ENCODE peak calls at places on chromosomes 4 and X, in eight cellular contexts. A is mammary epithelial cell; Y is mesendoderm; P is cardiac muscle cell; Z is tibial nerve; X is transverse colon; M is A549; E is effector memory CD4-positive, alpha-beta T cell. D is an unnamed sample. For H3K4me1, the result is how much of the 10 kb centered on the place peaks cover.

GRCh38 chrX:103845165-103845653 is 13.2 kb upstream of the RAB9B start:
- DNase-seq in M (peak), A (peak), Z (peak), P (peak), Y (peak), E (peak), X (peak), D (peak)

GRCh38 chr4:135605096-135605495 is 1403.5 kb upstream of the PABPC4L start:
- DNase-seq in M (no peak), Z (no peak), A (no peak), P (no peak), E (no peak), X (no peak), Y (peak), D (no peak)

GRCh38 chr4:130185123-130185522 is 1089.2 kb downstream of the C4orf33 start:
- DNase-seq in X (no peak), P (no peak), E (no peak), Z (no peak), A (no peak), Y (no peak), M (no peak), D (no peak)

GRCh38 chr4:125676583-125676982 is 361.8 kb downstream of the FAT4 start:
- DNase-seq in Y (no peak), E (no peak), X (no peak), A (no peak), P (no peak), M (no peak), Z (no peak), D (no peak)

GRCh38 chr4:99652596-99653436 is 4.8 kb downstream of the C4orf54 start:
- DNase-seq in E (no peak), M (no peak), A (no peak), P (no peak), Y (no peak), Z (no peak), X (no peak), D (no peak)

GRCh38 chr4:158203929-158204328 is 6.4 kb upstream of the TMEM144 start:
- DNase-seq in Z (no peak), Y (no peak), X (no peak), M (no peak), A (no peak), E (no peak), P (no peak), D (no peak)

GRCh38 chr4:7244343-7244680 is 52.0 kb downstream of the SORCS2 start:
- DNase-seq in M (no peak), Z (no peak), Y (no peak), X (no peak), E (no peak), A (no peak), P (no peak), D (no peak)

GRCh38 chrX:153526801-153527599 is 9.6 kb downstream of the ATP2B3 start:
- DNase-seq in A (no peak), M (no peak), X (no peak), Z (no peak), Y (no peak), E (no peak), P (no peak), D (no peak)

GRCh38 chr4:8238061-8238511 is 31.5 kb upstream of the HTRA3 start:
- DNase-seq in A (peak), X (peak), Z (no peak), E (no peak), P (no peak), M (no peak), Y (no peak), D (no peak)

DNA sequence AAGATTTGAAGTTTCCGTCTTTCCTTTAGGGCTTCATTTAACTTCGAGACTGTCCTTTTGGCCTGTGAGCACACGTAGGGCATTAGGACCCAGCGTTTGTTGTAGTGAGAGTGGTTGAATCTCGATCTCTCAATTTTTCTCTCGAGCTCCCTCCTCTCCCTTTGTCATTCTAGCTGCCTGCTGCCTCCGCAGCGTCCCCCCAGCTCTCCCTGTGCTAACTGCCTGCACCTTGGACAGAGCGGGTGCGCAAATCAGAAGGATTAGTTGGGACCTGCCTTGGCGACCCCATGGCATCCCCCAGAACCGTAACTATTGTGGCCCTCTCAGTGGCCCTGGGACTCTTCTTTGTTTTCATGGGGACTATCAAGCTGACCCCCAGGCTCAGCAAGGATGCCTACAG is at the start of gene TMEM35A:
- DNase-seq in P (peak), E (no peak), A (no peak), Y (peak), X (peak), Z (no peak), M (no peak), D (no peak)
- H3K27ac ChIP-seq in P (no peak), E (no peak), A (no peak), Y (no peak), X (peak), Z (no peak), M (no peak), D (no peak)

DNA sequence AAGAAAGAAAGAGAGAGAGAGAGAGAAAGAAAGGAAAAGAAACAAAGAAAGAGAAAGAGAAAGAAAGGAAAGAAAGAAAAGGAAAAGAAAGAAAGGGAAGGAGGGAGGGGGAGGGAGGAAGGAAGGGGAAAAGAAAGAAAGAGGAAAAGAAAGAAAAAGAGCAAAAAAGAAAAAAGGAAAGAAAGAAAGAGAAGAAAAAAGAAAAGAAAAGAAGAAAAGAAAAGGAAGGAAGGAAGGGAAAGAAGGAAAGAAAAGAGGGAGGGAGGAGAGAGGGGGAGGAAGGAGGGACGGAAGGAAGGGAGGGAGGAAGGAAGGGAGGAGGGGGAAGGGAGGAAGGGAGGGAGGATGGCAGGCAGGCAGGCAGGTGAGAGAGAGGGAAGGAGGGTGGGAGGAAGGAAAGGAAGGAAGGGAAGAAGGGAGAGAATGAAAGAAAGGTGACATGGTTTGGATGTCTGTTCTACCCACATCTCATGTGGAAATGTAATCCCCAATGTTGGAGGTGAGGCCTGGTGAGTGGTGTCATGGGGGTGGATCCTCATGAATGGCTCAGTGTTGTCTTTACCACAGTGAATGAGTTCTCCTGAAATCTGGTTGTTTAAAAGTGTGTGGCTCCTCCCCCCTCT is 83.0 kb upstream of the DCLK2 start:
- DNase-seq in A (no peak), M (no peak), P (no peak), Y (no peak), E (no peak), X (no peak), Z (no peak), D (no peak)
- H3K4me1 ChIP-seq in A (under half), M (under half), P (under half), Y (under half), E (under half), X (under half), Z (under half), D (under half)

GRCh38 chr4:121799208-121799823 is 1.8 kb upstream of the EXOSC9 start:
- DNase-seq in M (no peak), A (no peak), P (no peak), E (no peak), Z (no peak), X (no peak), Y (no peak), D (no peak)
- H3K4me3 ChIP-seq in M (no peak), A (no peak), P (no peak), E (no peak), Z (no peak), X (no peak), Y (no peak), D (no peak)

GRCh38 chrX:37846558-37846933 is 825 bp downstream of the DYNLT3 start:
- DNase-seq in P (no peak), X (no peak), Y (no peak), Z (no peak), A (no peak), M (no peak), E (no peak), D (no peak)
- H3K27ac ChIP-seq in P (no peak), X (peak), Y (no peak), Z (peak), A (peak), M (peak), E (peak), D (peak)

DNA sequence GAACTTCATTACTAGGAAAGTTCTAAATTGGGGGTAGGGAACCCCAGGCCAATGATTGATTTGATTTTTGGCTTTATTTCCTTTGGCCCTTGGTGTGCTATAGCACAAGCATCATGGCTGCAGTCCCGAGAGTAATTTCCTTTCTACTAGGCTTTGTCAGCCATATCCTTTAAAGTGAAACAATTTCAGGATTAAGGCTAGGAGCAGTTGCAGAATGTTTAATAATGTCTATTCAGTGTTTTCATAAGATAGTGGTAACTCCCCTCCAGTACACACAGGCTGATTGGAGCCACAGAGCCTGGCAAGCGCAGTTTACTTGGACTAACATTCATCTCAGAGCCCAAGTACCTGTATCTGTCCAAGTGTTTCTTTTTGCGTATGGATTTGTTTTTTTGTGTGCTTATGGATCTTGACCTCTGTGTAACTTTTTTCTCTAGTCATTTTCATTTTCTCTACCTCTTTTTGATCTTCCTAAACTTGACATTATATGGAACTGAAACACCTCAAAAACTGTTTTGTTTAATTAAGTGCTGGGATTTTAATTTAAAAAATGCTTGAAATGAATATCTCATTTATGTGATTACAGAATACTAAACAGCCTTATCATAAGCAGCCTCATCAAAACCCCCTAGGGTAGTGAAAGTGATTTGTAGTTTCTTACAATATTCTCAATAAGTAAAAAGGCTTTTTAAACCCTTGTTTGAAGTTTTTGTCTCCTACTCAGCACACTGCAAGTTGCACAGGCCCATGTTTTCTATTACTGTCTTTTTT is 7.5 kb downstream of the STIM2 start:
- DNase-seq in X (no peak), Z (no peak), A (no peak), Y (no peak), P (no peak), M (no peak), E (no peak), D (no peak)
- H3K4me1 ChIP-seq in X (under half), Z (under half), A (under half), Y (under half), P (half or more), M (under half), E (under half), D (half or more)

GRCh38 chr4:11428161-11428700 is 463 bp downstream of the HS3ST1 start:
- DNase-seq in M (no peak), Y (peak), Z (no peak), X (no peak), A (no peak), P (no peak), E (no peak), D (no peak)

GRCh38 chr4:11427201-11427996 is 1.3 kb downstream of the HS3ST1 start:
- DNase-seq in Y (peak), M (no peak), X (no peak), P (no peak), E (no peak), Z (no peak), A (peak), D (no peak)

GRCh38 chr4:11424896-11425295 is 3.8 kb downstream of the HS3ST1 start:
- DNase-seq in M (no peak), X (no peak), E (no peak), P (no peak), A (no peak), Z (no peak), Y (no peak), D (no peak)

GRCh38 chr4:11426003-11426402 is 2.7 kb downstream of the HS3ST1 start:
- DNase-seq in E (no peak), M (no peak), Z (no peak), P (no peak), X (no peak), A (no peak), Y (no peak), D (no peak)

DNA sequence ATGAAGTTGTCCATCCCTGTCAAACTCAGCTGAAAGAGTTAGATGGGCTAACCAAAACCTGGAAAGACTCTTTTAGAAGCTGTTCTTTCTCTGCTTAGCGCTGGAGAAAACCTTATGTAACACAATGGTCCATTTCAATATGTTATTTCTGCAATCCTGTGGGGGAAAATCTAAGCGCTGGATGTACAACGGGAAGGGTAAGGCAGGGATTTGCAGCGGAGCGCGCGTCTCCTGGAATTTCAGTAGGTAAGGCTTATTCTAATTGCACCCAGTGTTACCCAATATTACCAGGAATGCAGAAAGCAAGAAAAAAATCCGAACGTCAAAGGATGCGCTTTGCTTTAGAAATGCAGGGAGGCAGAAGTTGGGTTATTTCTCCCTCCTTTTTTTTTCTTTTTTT is 2.0 kb downstream of the HS3ST1 start:
- DNase-seq in Z (no peak), P (no peak), Y (peak), X (no peak), E (no peak), M (no peak), A (peak), D (no peak)
- H3K4me3 ChIP-seq in Z (no peak), P (no peak), Y (peak), X (no peak), E (no peak), M (no peak), A (peak), D (peak)

GRCh38 chrX:109875831-109876230 is 127.1 kb upstream of the TMEM164 start:
- DNase-seq in X (no peak), E (no peak), Y (no peak), M (no peak), A (no peak), P (no peak), Z (no peak), D (no peak)

GRCh38 chrX:109874548-109874947 is 128.4 kb upstream of the TMEM164 start:
- DNase-seq in E (no peak), Z (no peak), P (no peak), X (no peak), M (no peak), Y (no peak), A (no peak), D (no peak)

GRCh38 chrX:109872021-109872730 is 130.7 kb upstream of the TMEM164 start:
- DNase-seq in P (no peak), Z (no peak), E (no peak), M (no peak), X (no peak), Y (no peak), A (no peak), D (no peak)

GRCh38 chrX:109873576-109873975 is 129.3 kb upstream of the TMEM164 start:
- DNase-seq in E (no peak), P (no peak), X (no peak), Y (no peak), A (no peak), M (no peak), Z (no peak), D (no peak)

GRCh38 chrX:109873983-109874382 is 128.9 kb upstream of the TMEM164 start:
- DNase-seq in P (no peak), M (no peak), Y (no peak), X (no peak), Z (no peak), A (peak), E (no peak), D (no peak)
- H3K27ac ChIP-seq in P (no peak), M (no peak), Y (no peak), X (no peak), Z (no peak), A (peak), E (no peak), D (no peak)

GRCh38 chr4:26464420-26465095 is 25.7 kb downstream of the CCKAR start:
- DNase-seq in P (no peak), M (no peak), A (no peak), Z (no peak), X (no peak), Y (no peak), E (no peak), D (no peak)
- H3K4me1 ChIP-seq in P (under half), M (under half), A (under half), Z (under half), X (under half), Y (under half), E (under half), D (under half)

DNA sequence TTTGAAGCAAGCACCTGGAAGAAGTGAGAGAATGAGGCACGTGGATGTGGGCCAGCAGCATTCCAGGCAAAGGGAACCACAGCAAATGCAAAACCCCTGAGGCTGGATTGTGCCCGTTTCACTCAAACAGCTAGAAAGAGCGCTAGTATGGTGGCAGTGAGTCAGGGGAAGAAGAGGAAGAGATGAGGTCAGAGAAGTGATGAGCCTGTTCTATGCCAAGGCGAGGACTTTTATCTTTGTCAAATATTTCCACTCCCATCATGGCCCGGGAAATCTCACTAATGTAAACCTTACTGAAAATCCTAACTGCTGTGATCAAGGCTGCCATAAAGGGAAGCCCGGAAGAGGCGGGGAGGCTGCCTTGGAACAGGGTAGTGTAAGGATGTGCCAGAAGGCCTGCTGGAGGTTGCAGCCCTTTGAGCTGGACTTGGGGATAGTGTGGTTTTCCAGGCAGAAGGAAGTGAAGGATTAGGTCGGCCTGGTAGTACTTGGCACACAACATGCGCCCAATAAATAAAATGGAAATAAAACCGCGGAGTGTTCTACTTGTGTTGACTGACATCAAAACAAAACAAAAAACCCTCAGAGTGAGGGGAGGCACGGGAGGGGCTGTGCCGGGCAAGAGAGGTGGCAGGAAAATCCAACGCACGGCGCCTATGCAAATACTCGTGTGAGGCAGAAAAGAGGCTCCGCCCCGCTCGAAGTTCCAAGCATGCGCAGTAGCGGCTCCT is 1.2 kb upstream of the CDK16 start:
- DNase-seq in M (no peak), E (no peak), Y (peak), P (no peak), A (peak), X (no peak), Z (no peak), D (peak)
- H3K4me3 ChIP-seq in M (peak), E (no peak), Y (no peak), P (peak), A (peak), X (peak), Z (peak), D (peak)

D was measured in left ventricle myocardium inferior.